ENCODE peak calls at places on chromosomes 16 and 17, in five cellular contexts. One of them, this sample, is unnamed.

GRCh38 chr17:38868968-38869646 is 751 bp upstream of the LASP1 start:
- DNase-seq in upper lobe of right lung: peak
- DNase-seq in foreskin fibroblast: peak
- DNase-seq in fibroblast of lung: peak
- DNase-seq in tibial nerve: peak
- DNase-seq in this sample: peak

GRCh38 chr17:69743091-69743490 is 328.6 kb downstream of the MAP2K6 start:
- DNase-seq in upper lobe of right lung: no peak
- DNase-seq in foreskin fibroblast: peak
- DNase-seq in fibroblast of lung: no peak
- DNase-seq in tibial nerve: no peak
- DNase-seq in this sample: no peak

GRCh38 chr17:1906622-1907021 is 76.8 kb downstream of the RPA1 start:
- DNase-seq in upper lobe of right lung: no peak
- DNase-seq in foreskin fibroblast: peak
- DNase-seq in fibroblast of lung: no peak
- DNase-seq in tibial nerve: no peak
- DNase-seq in this sample: no peak

GRCh38 chr16:15498427-15499175 is 64.2 kb downstream of the BMERB1 start:
- DNase-seq in upper lobe of right lung: no peak
- DNase-seq in foreskin fibroblast: peak
- DNase-seq in fibroblast of lung: peak
- DNase-seq in tibial nerve: no peak
- DNase-seq in this sample: no peak

GRCh38 chr16:2779151-2779920 is 2.3 kb upstream of the ELOB start:
- DNase-seq in upper lobe of right lung: peak
- DNase-seq in foreskin fibroblast: no peak
- DNase-seq in fibroblast of lung: no peak
- DNase-seq in tibial nerve: no peak
- DNase-seq in this sample: no peak

GRCh38 chr17:31492880-31493655 is 101.6 kb downstream of the RAB11FIP4 start:
- DNase-seq in upper lobe of right lung: peak
- DNase-seq in foreskin fibroblast: no peak
- DNase-seq in fibroblast of lung: no peak
- DNase-seq in tibial nerve: peak
- DNase-seq in this sample: peak

GRCh38 chr16:58324792-58325191 is 30.0 kb upstream of the PRSS54 start:
- DNase-seq in upper lobe of right lung: no peak
- DNase-seq in foreskin fibroblast: no peak
- DNase-seq in fibroblast of lung: no peak
- DNase-seq in tibial nerve: no peak
- DNase-seq in this sample: no peak

GRCh38 chr17:8221663-8222379 is 11.4 kb upstream of the AURKB start:
- DNase-seq in upper lobe of right lung: peak
- DNase-seq in foreskin fibroblast: peak
- DNase-seq in fibroblast of lung: peak
- DNase-seq in tibial nerve: peak
- DNase-seq in this sample: peak

GRCh38 chr17:77798481-77798880 is 160.0 kb upstream of the TNRC6C start:
- DNase-seq in upper lobe of right lung: no peak
- DNase-seq in foreskin fibroblast: no peak
- DNase-seq in fibroblast of lung: no peak
- DNase-seq in tibial nerve: no peak
- DNase-seq in this sample: no peak

GRCh38 chr17:67474081-67474661 is 97.1 kb downstream of the PITPNC1 start:
- DNase-seq in upper lobe of right lung: no peak
- DNase-seq in foreskin fibroblast: peak
- DNase-seq in fibroblast of lung: peak
- DNase-seq in tibial nerve: no peak
- DNase-seq in this sample: no peak

GRCh38 chr17:67478266-67479118 is 101.4 kb downstream of the PITPNC1 start:
- DNase-seq in upper lobe of right lung: no peak
- DNase-seq in foreskin fibroblast: no peak
- DNase-seq in fibroblast of lung: no peak
- DNase-seq in tibial nerve: no peak
- DNase-seq in this sample: no peak

GRCh38 chr17:67476787-67477335 is 99.8 kb downstream of the PITPNC1 start:
- DNase-seq in upper lobe of right lung: no peak
- DNase-seq in foreskin fibroblast: no peak
- DNase-seq in fibroblast of lung: no peak
- DNase-seq in tibial nerve: no peak
- DNase-seq in this sample: no peak

GRCh38 chr17:67477687-67478086 is 100.6 kb downstream of the PITPNC1 start:
- DNase-seq in upper lobe of right lung: no peak
- DNase-seq in foreskin fibroblast: peak
- DNase-seq in fibroblast of lung: peak
- DNase-seq in tibial nerve: no peak
- DNase-seq in this sample: peak

GRCh38 chr17:67475161-67475887 is 98.2 kb downstream of the PITPNC1 start:
- DNase-seq in upper lobe of right lung: peak
- DNase-seq in foreskin fibroblast: peak
- DNase-seq in fibroblast of lung: peak
- DNase-seq in tibial nerve: peak
- DNase-seq in this sample: peak
- TF ChIP-seq CTCF in upper lobe of right lung: peak
- TF ChIP-seq CTCF in foreskin fibroblast: peak
- TF ChIP-seq CTCF in fibroblast of lung: peak
- TF ChIP-seq CTCF in tibial nerve: peak
- TF ChIP-seq CTCF in this sample: peak

GRCh38 chr16:85961988-85962915 is 63.3 kb downstream of the IRF8 start:
- DNase-seq in upper lobe of right lung: no peak
- DNase-seq in foreskin fibroblast: no peak
- DNase-seq in fibroblast of lung: no peak
- DNase-seq in tibial nerve: no peak
- DNase-seq in this sample: no peak
- TF ChIP-seq CTCF in upper lobe of right lung: no peak
- TF ChIP-seq CTCF in foreskin fibroblast: no peak
- TF ChIP-seq CTCF in fibroblast of lung: no peak
- TF ChIP-seq CTCF in tibial nerve: no peak
- TF ChIP-seq CTCF in this sample: no peak

GRCh38 chr17:42273474-42274272 is 2.5 kb downstream of the STAT5B start:
- DNase-seq in upper lobe of right lung: no peak
- DNase-seq in foreskin fibroblast: no peak
- DNase-seq in fibroblast of lung: no peak
- DNase-seq in tibial nerve: no peak
- DNase-seq in this sample: no peak
- TF ChIP-seq CTCF in upper lobe of right lung: no peak
- TF ChIP-seq CTCF in foreskin fibroblast: no peak
- TF ChIP-seq CTCF in fibroblast of lung: no peak
- TF ChIP-seq CTCF in tibial nerve: no peak
- TF ChIP-seq CTCF in this sample: no peak

GRCh38 chr17:27352481-27353460 is 58.9 kb downstream of the WSB1 start:
- DNase-seq in upper lobe of right lung: no peak
- DNase-seq in foreskin fibroblast: no peak
- DNase-seq in fibroblast of lung: peak
- DNase-seq in tibial nerve: no peak
- DNase-seq in this sample: no peak

GRCh38 chr17:27355419-27355818 is 61.5 kb downstream of the WSB1 start:
- DNase-seq in upper lobe of right lung: no peak
- DNase-seq in foreskin fibroblast: no peak
- DNase-seq in fibroblast of lung: no peak
- DNase-seq in tibial nerve: no peak
- DNase-seq in this sample: no peak

GRCh38 chr17:27353469-27354050 is 59.6 kb downstream of the WSB1 start:
- DNase-seq in upper lobe of right lung: peak
- DNase-seq in foreskin fibroblast: peak
- DNase-seq in fibroblast of lung: peak
- DNase-seq in tibial nerve: peak
- DNase-seq in this sample: peak

GRCh38 chr17:27354491-27355081 is 60.7 kb downstream of the WSB1 start:
- DNase-seq in upper lobe of right lung: no peak
- DNase-seq in foreskin fibroblast: peak
- DNase-seq in fibroblast of lung: no peak
- DNase-seq in tibial nerve: no peak
- DNase-seq in this sample: peak

GRCh38 chr17:27354051-27354490 is 60.2 kb downstream of the WSB1 start:
- DNase-seq in upper lobe of right lung: peak
- DNase-seq in foreskin fibroblast: no peak
- DNase-seq in fibroblast of lung: no peak
- DNase-seq in tibial nerve: no peak
- DNase-seq in this sample: no peak
- TF ChIP-seq CTCF in upper lobe of right lung: peak
- TF ChIP-seq CTCF in foreskin fibroblast: no peak
- TF ChIP-seq CTCF in fibroblast of lung: no peak
- TF ChIP-seq CTCF in tibial nerve: no peak
- TF ChIP-seq CTCF in this sample: no peak

GRCh38 chr16:22423716-22424115 is 49.3 kb upstream of the CDR2 start:
- DNase-seq in upper lobe of right lung: no peak
- DNase-seq in foreskin fibroblast: no peak
- DNase-seq in fibroblast of lung: no peak
- DNase-seq in tibial nerve: no peak
- DNase-seq in this sample: peak

GRCh38 chr16:22424161-22424937 is 49.9 kb upstream of the CDR2 start:
- DNase-seq in upper lobe of right lung: no peak
- DNase-seq in foreskin fibroblast: peak
- DNase-seq in fibroblast of lung: peak
- DNase-seq in tibial nerve: no peak
- DNase-seq in this sample: no peak

GRCh38 chr16:22425036-22425801 is 50.8 kb upstream of the CDR2 start:
- DNase-seq in upper lobe of right lung: no peak
- DNase-seq in foreskin fibroblast: peak
- DNase-seq in fibroblast of lung: peak
- DNase-seq in tibial nerve: peak
- DNase-seq in this sample: no peak

GRCh38 chr16:22427556-22427955 is 53.1 kb upstream of the CDR2 start:
- DNase-seq in upper lobe of right lung: no peak
- DNase-seq in foreskin fibroblast: no peak
- DNase-seq in fibroblast of lung: no peak
- DNase-seq in tibial nerve: no peak
- DNase-seq in this sample: no peak

DNA sequence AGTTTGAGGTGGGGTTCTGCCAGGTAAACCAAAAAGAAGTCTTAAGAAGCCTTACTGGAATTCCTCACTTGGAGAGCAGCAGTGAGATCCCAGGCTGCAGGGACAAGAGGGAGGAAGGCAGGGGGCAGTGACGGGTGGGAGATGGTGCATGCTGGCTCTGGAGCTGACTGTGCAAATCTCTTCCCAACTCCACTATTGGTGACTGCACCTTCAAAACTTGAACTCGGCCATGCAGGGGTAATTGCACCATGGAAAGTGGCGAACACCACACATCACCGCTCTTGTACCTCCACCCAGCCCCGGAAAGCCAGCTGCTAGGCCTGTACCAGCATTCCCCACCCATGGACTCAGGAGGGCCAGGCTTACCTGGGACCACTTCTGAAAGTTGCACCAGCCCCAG is 51.4 kb upstream of the CDR2 start:
- DNase-seq in upper lobe of right lung: no peak
- DNase-seq in foreskin fibroblast: no peak
- DNase-seq in fibroblast of lung: no peak
- DNase-seq in tibial nerve: no peak
- DNase-seq in this sample: no peak
- TF ChIP-seq CTCF in upper lobe of right lung: no peak
- TF ChIP-seq CTCF in foreskin fibroblast: no peak
- TF ChIP-seq CTCF in fibroblast of lung: no peak
- TF ChIP-seq CTCF in tibial nerve: no peak
- TF ChIP-seq CTCF in this sample: no peak

GRCh38 chr16:81883235-81883634 is 104.1 kb downstream of the PLCG2 start:
- DNase-seq in upper lobe of right lung: no peak
- DNase-seq in foreskin fibroblast: no peak
- DNase-seq in fibroblast of lung: no peak
- DNase-seq in tibial nerve: no peak
- DNase-seq in this sample: no peak
- TF ChIP-seq CTCF in upper lobe of right lung: no peak
- TF ChIP-seq CTCF in foreskin fibroblast: no peak
- TF ChIP-seq CTCF in fibroblast of lung: no peak
- TF ChIP-seq CTCF in tibial nerve: no peak
- TF ChIP-seq CTCF in this sample: no peak

DNA sequence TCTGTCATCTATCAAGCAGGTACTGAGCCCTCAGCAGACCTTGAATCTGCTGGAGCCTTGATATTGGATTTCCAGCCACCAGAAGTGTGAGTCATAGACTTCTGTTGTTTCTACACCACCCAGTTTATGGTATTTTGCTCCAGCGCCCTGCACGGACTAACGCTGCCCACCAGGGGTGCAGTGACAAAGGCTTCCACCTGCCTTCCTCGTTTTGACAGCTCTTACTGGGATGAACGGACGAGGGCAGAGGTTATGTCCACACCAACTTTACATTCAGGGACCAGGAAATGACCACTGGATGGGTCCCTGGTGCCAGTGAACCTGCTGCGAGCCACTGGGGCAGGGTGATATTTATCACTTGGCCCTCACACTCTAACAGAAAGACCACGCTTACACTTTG is 66.6 kb upstream of the CBX4 start:
- DNase-seq in upper lobe of right lung: no peak
- DNase-seq in foreskin fibroblast: peak
- DNase-seq in fibroblast of lung: no peak
- DNase-seq in tibial nerve: no peak
- DNase-seq in this sample: no peak
- TF ChIP-seq CTCF in upper lobe of right lung: no peak
- TF ChIP-seq CTCF in foreskin fibroblast: no peak
- TF ChIP-seq CTCF in fibroblast of lung: no peak
- TF ChIP-seq CTCF in tibial nerve: no peak
- TF ChIP-seq CTCF in this sample: no peak

GRCh38 chr17:49843774-49844350 is 4.0 kb downstream of the TAC4 start:
- DNase-seq in upper lobe of right lung: peak
- DNase-seq in foreskin fibroblast: no peak
- DNase-seq in fibroblast of lung: no peak
- DNase-seq in tibial nerve: no peak
- DNase-seq in this sample: peak
- TF ChIP-seq CTCF in upper lobe of right lung: peak
- TF ChIP-seq CTCF in foreskin fibroblast: peak
- TF ChIP-seq CTCF in fibroblast of lung: peak
- TF ChIP-seq CTCF in tibial nerve: no peak
- TF ChIP-seq CTCF in this sample: peak

DNA sequence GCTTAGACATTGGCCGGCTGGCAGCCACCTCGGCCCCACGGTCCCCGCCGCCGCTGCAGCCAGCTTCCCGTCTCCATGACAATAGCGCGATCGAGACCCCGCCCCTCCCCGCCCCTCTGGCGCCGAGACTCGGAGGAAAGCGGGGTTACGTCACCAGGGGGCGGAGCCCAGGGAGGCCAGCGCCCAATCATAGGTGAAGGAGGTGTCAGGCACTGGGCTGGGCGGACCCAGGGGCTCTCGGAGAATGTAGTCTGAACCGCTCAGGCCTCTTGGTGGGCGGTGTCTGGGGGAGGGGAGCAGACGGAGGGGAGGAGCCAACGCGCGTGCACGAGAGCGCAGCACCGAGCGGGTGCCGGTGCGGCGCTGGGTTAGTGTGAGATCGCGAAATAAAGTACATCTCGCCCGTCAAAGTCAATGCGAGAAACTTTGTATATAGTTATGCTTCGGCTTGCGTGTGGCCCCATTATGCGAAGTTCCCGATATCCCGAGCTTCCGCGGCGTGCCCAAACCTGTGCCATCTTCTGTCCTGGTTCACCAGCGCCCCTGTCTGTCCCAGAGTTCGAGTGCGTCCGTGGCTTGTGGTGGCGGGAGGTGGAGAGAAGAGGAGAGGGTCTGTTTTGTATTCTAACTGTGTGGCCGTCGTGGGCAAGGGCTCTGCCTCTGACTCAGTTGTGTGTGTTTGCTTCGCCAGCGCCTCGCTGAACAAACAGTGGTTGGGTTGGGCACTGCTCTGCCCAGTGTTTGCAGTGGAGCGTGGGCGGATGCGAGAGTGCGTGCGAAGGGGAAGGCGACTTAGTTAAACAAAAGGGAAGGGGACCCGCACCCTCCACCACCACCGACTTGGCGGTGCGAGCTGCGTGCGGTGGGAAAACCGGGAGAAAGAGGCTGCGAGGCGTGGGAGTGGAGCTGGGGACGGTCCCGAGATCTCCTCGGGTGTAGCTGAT is 1.3 kb upstream of the IRX5 start:
- DNase-seq in upper lobe of right lung: peak
- DNase-seq in foreskin fibroblast: peak
- DNase-seq in fibroblast of lung: peak
- DNase-seq in tibial nerve: peak
- DNase-seq in this sample: peak
- TF ChIP-seq CTCF in upper lobe of right lung: no peak
- TF ChIP-seq CTCF in foreskin fibroblast: peak
- TF ChIP-seq CTCF in fibroblast of lung: no peak
- TF ChIP-seq CTCF in tibial nerve: no peak
- TF ChIP-seq CTCF in this sample: no peak

This sample was measured in GM12865.